ENCODE peak calls at places on chromosomes 5 and 9, in seven cellular contexts. M is heart left ventricle, J is uterus, P is IMR-90, A is GM06990, H is lower leg skin, G is natural killer cell. S is an unnamed sample.

GRCh38 chr9:93387791-93388190 is 63.7 kb upstream of the FAM120A start:
- DNase-seq in J (no peak), A (no peak), M (no peak), G (no peak), P (no peak), H (no peak), S (no peak)

GRCh38 chr5:108260105-108260857 is 121.6 kb downstream of the FBXL17 start:
- DNase-seq in P (peak), M (peak), H (peak), J (peak), G (peak), A (peak), S (peak)

GRCh38 chr9:14318934-14319513 is 5.1 kb upstream of the NFIB start:
- DNase-seq in H (no peak), G (no peak), M (no peak), J (no peak), P (no peak), A (no peak), S (no peak)

GRCh38 chr5:43332401-43332800 is 19.2 kb upstream of the HMGCS1 start:
- DNase-seq in P (no peak), J (no peak), G (no peak), A (no peak), M (no peak), H (no peak), S (no peak)

GRCh38 chr9:127444921-127445850 is 6.0 kb downstream of the RPL12 start:
- DNase-seq in H (no peak), P (peak), G (no peak), J (no peak), M (no peak), A (no peak), S (no peak)

GRCh38 chr5:169142264-169142970 is 158.5 kb downstream of the SLIT3 start:
- DNase-seq in M (peak), A (no peak), G (no peak), J (peak), H (peak), P (no peak), S (no peak)

GRCh38 chr5:39948867-39949468 is 524.2 kb upstream of the DAB2 start:
- DNase-seq in J (peak), H (no peak), P (peak), G (peak), A (peak), M (peak), S (peak)

GRCh38 chr9:70406446-70406862 is 8.0 kb downstream of the KLF9 start:
- DNase-seq in M (no peak), H (no peak), P (peak), J (peak), A (no peak), G (no peak), S (no peak)

GRCh38 chr5:16855475-16855874 is 80.6 kb downstream of the MYO10 start:
- DNase-seq in M (peak), A (no peak), J (peak), H (no peak), G (no peak), P (peak), S (no peak)

GRCh38 chr5:138605254-138605972 is 30.2 kb upstream of the HSPA9 start:
- DNase-seq in P (no peak), M (no peak), H (peak), G (no peak), A (peak), J (no peak), S (no peak)

GRCh38 chr5:79357401-79357800 is 121.5 kb downstream of the JMY start:
- DNase-seq in J (no peak), A (no peak), H (no peak), P (peak), G (no peak), M (no peak), S (no peak)

GRCh38 chr5:68344447-68345111 is 129.0 kb downstream of the PIK3R1 start:
- DNase-seq in M (no peak), P (peak), H (no peak), J (no peak), G (no peak), A (peak), S (no peak)

GRCh38 chr9:129012893-129013448 is 15.2 kb downstream of the SH3GLB2 start:
- DNase-seq in A (no peak), H (no peak), M (no peak), P (no peak), G (no peak), J (no peak), S (no peak)

GRCh38 chr5:133818031-133818431 is 150.4 kb downstream of the C5orf15 start:
- DNase-seq in A (no peak), P (peak), M (peak), J (no peak), G (no peak), H (no peak), S (no peak)

GRCh38 chr9:80867731-80868130 is 821.6 kb downstream of the TLE1 start:
- DNase-seq in M (no peak), P (peak), G (no peak), A (no peak), H (no peak), J (no peak), S (no peak)

GRCh38 chr5:122076669-122077450 is 1.2 kb downstream of the LOX start:
- DNase-seq in P (peak), H (peak), A (peak), G (no peak), M (peak), J (peak), S (no peak)

GRCh38 chr5:150815010-150815409 is 31.3 kb upstream of the IRGM start:
- DNase-seq in J (no peak), M (no peak), G (no peak), A (no peak), H (no peak), P (no peak), S (no peak)

GRCh38 chr5:20570486-20570885 is 582.5 kb upstream of the CDH18 start:
- DNase-seq in J (no peak), M (no peak), A (no peak), P (no peak), G (no peak), H (no peak), S (no peak)

GRCh38 chr9:134571946-134572914 is 69.4 kb upstream of the COL5A1 start:
- DNase-seq in M (no peak), P (no peak), J (peak), H (peak), A (peak), G (peak), S (no peak)

GRCh38 chr9:38018964-38019602 is 49.9 kb downstream of the SHB start:
- DNase-seq in J (peak), A (no peak), G (no peak), M (no peak), P (peak), H (no peak), S (no peak)

GRCh38 chr5:76524872-76525271 is 98.3 kb downstream of the F2RL2 start:
- DNase-seq in A (no peak), J (no peak), G (no peak), P (no peak), M (no peak), H (no peak), S (no peak)

GRCh38 chr9:137372693-137373610 is 50.0 kb downstream of the EXD3 start:
- DNase-seq in P (no peak), H (peak), J (no peak), M (peak), G (no peak), A (peak), S (no peak)

GRCh38 chr5:176203086-176203485 is 35.1 kb upstream of the SIMC1 start:
- DNase-seq in G (no peak), A (no peak), J (no peak), P (no peak), M (no peak), H (peak), S (no peak)

GRCh38 chr5:30398427-30398826 is 795.1 kb upstream of the CDH6 start:
- DNase-seq in M (no peak), P (no peak), A (no peak), J (no peak), H (no peak), G (no peak), S (no peak)

GRCh38 chr5:77840930-77841329 is 64.8 kb upstream of the TBCA start:
- DNase-seq in H (no peak), G (no peak), P (no peak), J (no peak), M (no peak), A (no peak), S (no peak)

GRCh38 chr5:143316844-143317631 is 86.4 kb downstream of the NR3C1 start:
- DNase-seq in H (no peak), G (no peak), M (no peak), A (no peak), J (no peak), P (no peak), S (no peak)

GRCh38 chr9:109602987-109603386 is 104.9 kb upstream of the PTPN3 start:
- DNase-seq in M (no peak), H (no peak), A (no peak), G (no peak), J (no peak), P (no peak), S (no peak)

GRCh38 chr9:109604788-109605187 is 106.7 kb upstream of the PTPN3 start:
- DNase-seq in A (no peak), G (no peak), H (no peak), J (no peak), M (no peak), P (no peak), S (no peak)

GRCh38 chr9:109604036-109604600 is 106.0 kb upstream of the PTPN3 start:
- DNase-seq in M (no peak), J (no peak), H (no peak), G (no peak), P (no peak), A (no peak), S (no peak)

GRCh38 chr9:109599131-109599530 is 101.0 kb upstream of the PTPN3 start:
- DNase-seq in A (no peak), M (no peak), G (no peak), H (no peak), P (no peak), J (no peak), S (no peak)

DNA sequence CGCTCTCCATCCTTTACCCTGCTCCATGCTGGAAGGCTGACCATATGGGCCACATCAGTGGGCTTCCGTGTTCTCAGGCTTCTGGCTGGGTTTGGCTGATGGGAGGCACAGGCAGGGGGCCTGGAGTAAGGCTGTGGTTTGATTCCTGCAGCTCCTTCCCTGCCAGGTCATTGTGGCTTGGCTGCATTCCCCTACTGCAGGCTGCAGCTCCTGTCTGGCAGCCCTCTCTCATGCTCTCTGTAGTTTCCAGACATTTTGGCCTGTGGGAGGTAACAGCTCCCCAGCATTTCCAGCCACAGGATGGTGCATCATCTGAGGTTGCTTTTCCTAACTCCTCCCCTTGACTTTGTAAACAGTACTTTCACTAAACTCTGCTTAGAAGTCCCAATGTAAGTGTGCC is 102.0 kb upstream of the PTPN3 start:
- DNase-seq in G (no peak), M (peak), P (peak), H (no peak), A (no peak), J (no peak), S (no peak)
- TF ChIP-seq CTCF in G (no peak), M (no peak), P (no peak), H (no peak), A (no peak), J (no peak), S (no peak)

DNA sequence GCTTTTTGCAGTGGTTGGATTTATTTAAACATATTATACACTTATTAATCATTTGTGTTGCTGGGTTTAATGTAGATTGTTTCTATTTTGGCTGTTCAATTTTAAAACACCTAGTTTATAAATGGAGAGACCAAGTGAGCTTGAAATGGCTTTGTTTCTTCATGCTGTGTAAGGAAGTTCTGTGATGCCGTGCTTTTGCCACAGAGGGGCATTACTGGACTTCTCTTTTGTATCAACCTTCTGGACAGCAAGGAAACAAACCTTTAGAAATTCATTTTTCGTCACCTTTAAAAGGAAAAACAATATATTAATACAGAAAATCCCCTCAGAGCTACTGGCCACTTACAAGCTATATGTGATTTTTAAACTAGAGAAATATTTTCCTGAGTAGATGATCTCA is 81.9 kb downstream of the DMRTA1 start:
- DNase-seq in G (no peak), J (no peak), M (no peak), P (peak), H (no peak), A (no peak), S (no peak)
- TF ChIP-seq CTCF in G (no peak), J (no peak), M (no peak), P (peak), H (no peak), A (no peak), S (no peak)

GRCh38 chr5:73444499-73445432 is 3.8 kb downstream of the FOXD1 start:
- DNase-seq in J (no peak), A (no peak), H (no peak), P (no peak), G (no peak), M (no peak), S (no peak)
- TF ChIP-seq CTCF in J (no peak), A (no peak), H (no peak), P (peak), G (no peak), M (no peak), S (no peak)

DNA sequence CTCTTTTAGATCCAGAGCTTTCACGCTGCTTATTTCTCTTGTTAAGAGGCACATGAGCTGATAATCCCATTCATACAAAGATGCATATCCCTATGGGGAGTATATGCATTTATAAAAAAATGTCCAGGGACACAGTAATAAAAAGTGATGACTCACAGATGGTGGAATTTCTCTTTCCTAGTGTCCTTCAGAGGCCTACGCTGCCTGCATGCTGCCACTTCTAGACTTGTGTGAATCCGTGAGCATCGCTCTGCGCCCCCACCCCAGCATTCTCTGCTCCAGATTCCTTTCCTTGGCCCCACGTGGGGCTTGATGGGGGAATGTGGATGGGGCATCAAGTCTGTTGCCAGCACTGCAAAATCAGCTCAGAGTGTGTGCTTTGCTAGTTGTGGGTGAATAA is 22.6 kb upstream of the RASGRF2 start:
- DNase-seq in H (no peak), J (no peak), A (no peak), M (no peak), P (peak), G (no peak), S (no peak)
- TF ChIP-seq CTCF in H (no peak), J (no peak), A (no peak), M (no peak), P (no peak), G (no peak), S (no peak)